ENCODE peak calls at places on chromosomes 6 and 20, in eight cellular contexts. B is myocyte, Y is stomach, I is SHP77, G is ELF-1, U is head of caudate nucleus, W is cardiac septum, O is pons. K is an unnamed sample.

GRCh38 chr20:8082999-8083398 is 49.1 kb upstream of the PLCB1 start:
- DNase-seq in B (peak; percentile 93), Y (no peak), I (peak; percentile 45), G (no peak), U (no peak), W (no peak), O (no peak), K (no peak)

GRCh38 chr6:31861919-31862343 is 690 bp downstream of the NEU1 start:
- DNase-seq in B (peak; percentile 65), Y (no peak), I (no peak), G (no peak), U (no peak), W (no peak), O (no peak), K (no peak)

GRCh38 chr20:63178889-63179751 is 36.8 kb downstream of the YTHDF1 start:
- DNase-seq in B (peak; percentile 40), Y (peak; percentile 36), I (peak; percentile 79), G (peak; percentile 71), U (peak; percentile 78), W (no peak), O (no peak), K (peak; percentile 56)

GRCh38 chr6:90156861-90157260 is 139.8 kb downstream of the BACH2 start:
- DNase-seq in B (no peak), Y (no peak), I (no peak), G (no peak), U (peak; percentile 60), W (no peak), O (no peak), K (peak; percentile 3)

GRCh38 chr6:156544046-156544445 is 233.1 kb upstream of the ARID1B start:
- DNase-seq in B (no peak), Y (no peak), I (no peak), G (no peak), U (no peak), W (no peak), O (no peak), K (no peak)

GRCh38 chr6:30334077-30334476 is 7.3 kb downstream of the TRIM39 start:
- DNase-seq in B (no peak), Y (no peak), I (no peak), G (no peak), U (no peak), W (no peak), O (no peak), K (no peak)

GRCh38 chr6:119052292-119052889 is 26.1 kb downstream of the FAM184A start:
- DNase-seq in B (no peak), Y (no peak), I (no peak), G (no peak), U (no peak), W (no peak), O (no peak), K (no peak)

GRCh38 chr6:142943746-142944125 is 1.2 kb downstream of the HIVEP2 start:
- DNase-seq in B (no peak), Y (no peak), I (peak; percentile 40), G (peak; percentile 42), U (peak; percentile 28), W (no peak), O (no peak), K (peak; percentile 34)

GRCh38 chr6:94272327-94272726 is 853.0 kb upstream of the EPHA7 start:
- DNase-seq in B (no peak), Y (no peak), I (no peak), G (peak; percentile 18), U (no peak), W (no peak), O (no peak), K (no peak)

GRCh38 chr6:18090349-18090786 is 32.1 kb downstream of the NHLRC1 start:
- DNase-seq in B (no peak), Y (no peak), I (no peak), G (peak; percentile 11), U (no peak), W (no peak), O (no peak), K (no peak)

GRCh38 chr6:125974214-125974866 is 12.0 kb upstream of the TRMT11 start:
- DNase-seq in B (peak; percentile 69), Y (no peak), I (peak; percentile 49), G (no peak), U (no peak), W (no peak), O (peak; percentile 89), K (no peak)

GRCh38 chr6:97293198-97293696 is 10.2 kb upstream of the MMS22L start:
- DNase-seq in B (no peak), Y (no peak), I (no peak), G (no peak), U (no peak), W (no peak), O (no peak), K (no peak)

GRCh38 chr6:170223718-170224693 is 66.9 kb downstream of the DLL1 start:
- DNase-seq in B (no peak), Y (no peak), I (no peak), G (peak; percentile 3), U (no peak), W (peak; percentile 72), O (no peak), K (no peak)

K was measured in effector CD8-positive, alpha-beta T cell.